ENCODE peak calls at places on chromosomes 6 and 20, in nine cellular contexts. E is mucosa of gallbladder; M is effector CD4-positive, alpha-beta T cell; X is lower leg skin; N is T-helper 9 cell; S is activated CD4-positive, alpha-beta T cell treated with anti-CD3 and anti-CD28 coated beads for 48 hours; Y is pancreas; Q is DMS 273 treated with DMSO at 0.1 percent for 48 hours; Z is activated T-cell treated with anti-CD3 and anti-CD28 coated beads, Interleukin-2, amount 50 U/mL, for 4 hours. J is an unnamed sample.
A peak's percentile ranks its signal among the peaks of the same experiment; 100 is the strongest.

GRCh38 chr6:28081486-28081751 is 1.1 kb downstream of the ZNF165 start:
- DNase-seq in E (no peak), M (peak; percentile 39), X (no peak), N (peak; percentile 28), S (no peak), Y (no peak), Q (no peak), Z (peak; percentile 8), J (no peak)

GRCh38 chr6:131033631-131034030 is 29.4 kb downstream of the EPB41L2 start:
- DNase-seq in E (no peak), M (no peak), X (no peak), N (no peak), S (no peak), Y (no peak), Q (no peak), Z (no peak), J (no peak)

GRCh38 chr20:4482378-4482777 is 239.3 kb upstream of the PRND start:
- DNase-seq in E (no peak), M (no peak), X (no peak), N (no peak), S (no peak), Y (no peak), Q (no peak), Z (no peak), J (no peak)

GRCh38 chr6:91435630-91436029 is 848.8 kb upstream of the MAP3K7 start:
- DNase-seq in E (no peak), M (no peak), X (no peak), N (no peak), S (no peak), Y (no peak), Q (no peak), Z (no peak), J (no peak)

GRCh38 chr6:136317023-136317649 is 27.5 kb upstream of the BCLAF1 start:
- DNase-seq in E (peak; percentile 58), M (peak; percentile 57), X (no peak), N (peak; percentile 42), S (peak; percentile 66), Y (no peak), Q (no peak), Z (peak; percentile 48), J (no peak)

GRCh38 chr6:16198061-16198705 is 40.2 kb upstream of the GMPR start:
- DNase-seq in E (no peak), M (no peak), X (no peak), N (no peak), S (no peak), Y (no peak), Q (no peak), Z (no peak), J (no peak)

GRCh38 chr6:157881375-157881774 is 58.3 kb downstream of the SNX9 start:
- DNase-seq in E (no peak), M (no peak), X (no peak), N (no peak), S (no peak), Y (no peak), Q (no peak), Z (no peak), J (no peak)

GRCh38 chr6:139580592-139581484 is 206.4 kb upstream of the CITED2 start:
- DNase-seq in E (no peak), M (no peak), X (no peak), N (no peak), S (no peak), Y (no peak), Q (no peak), Z (no peak), J (no peak)

GRCh38 chr6:63267046-63267445 is 52.7 kb downstream of the LGSN start:
- DNase-seq in E (no peak), M (no peak), X (no peak), N (no peak), S (no peak), Y (no peak), Q (no peak), Z (no peak), J (no peak)

GRCh38 chr6:27766405-27766804 is 145.8 kb downstream of the OR2B2 start:
- DNase-seq in E (no peak), M (no peak), X (no peak), N (no peak), S (no peak), Y (no peak), Q (no peak), Z (no peak), J (no peak)

GRCh38 chr6:139334791-139335446 is 39.5 kb downstream of the CITED2 start:
- DNase-seq in E (no peak), M (no peak), X (no peak), N (no peak), S (no peak), Y (no peak), Q (no peak), Z (no peak), J (no peak)

GRCh38 chr6:69868961-69869360 is 2.6 kb downstream of the COL19A1 start:
- DNase-seq in E (no peak), M (no peak), X (no peak), N (no peak), S (no peak), Y (no peak), Q (peak; percentile 71), Z (no peak), J (no peak)

GRCh38 chr20:36210561-36210960 is 25.7 kb upstream of the AAR2 start:
- DNase-seq in E (no peak), M (no peak), X (no peak), N (no peak), S (no peak), Y (no peak), Q (no peak), Z (no peak), J (no peak)

GRCh38 chr6:91023529-91023928 is 436.7 kb upstream of the MAP3K7 start:
- DNase-seq in E (no peak), M (no peak), X (no peak), N (no peak), S (no peak), Y (no peak), Q (no peak), Z (no peak), J (no peak)

GRCh38 chr6:132410840-132411239 is 9.6 kb upstream of the MOXD1 start:
- DNase-seq in E (no peak), M (no peak), X (no peak), N (no peak), S (no peak), Y (no peak), Q (no peak), Z (no peak), J (no peak)

GRCh38 chr6:17907467-17908229 is 79.8 kb downstream of the KIF13A start:
- DNase-seq in E (peak; percentile 56), M (no peak), X (peak; percentile 94), N (no peak), S (peak; percentile 34), Y (no peak), Q (peak; percentile 30), Z (no peak), J (peak; percentile 42)

GRCh38 chr6:126153661-126154060 is 167.3 kb downstream of the TRMT11 start:
- DNase-seq in E (no peak), M (no peak), X (no peak), N (no peak), S (no peak), Y (no peak), Q (no peak), Z (no peak), J (no peak)

GRCh38 chr6:45454008-45454911 is 76.5 kb upstream of the SUPT3H start:
- DNase-seq in E (no peak), M (no peak), X (no peak), N (no peak), S (no peak), Y (no peak), Q (no peak), Z (no peak), J (no peak)

GRCh38 chr20:42836339-42836738 is 353.4 kb downstream of the PTPRT start:
- DNase-seq in E (no peak), M (no peak), X (no peak), N (no peak), S (no peak), Y (no peak), Q (no peak), Z (no peak), J (no peak)

GRCh38 chr6:130447374-130447773 is 81.6 kb downstream of the TMEM200A start:
- DNase-seq in E (no peak), M (no peak), X (no peak), N (no peak), S (no peak), Y (no peak), Q (no peak), Z (no peak), J (no peak)

J was measured in right lobe of liver.